ENCODE peak calls at places on chromosomes 6 and 20, in six cellular contexts. H is psoas muscle, R is tibial artery, D is hepatocyte, J is cardiac muscle cell, W is heart right ventricle. N is an unnamed sample. For H3K4me1, the result is how much of the 10 kb centered on the place peaks cover.

GRCh38 chr6:22636450-22636849 is 67.1 kb downstream of the HDGFL1 start:
- DNase-seq in D (no peak), R (no peak), J (no peak), W (no peak), H (no peak), N (no peak)

GRCh38 chr6:138250513-138251247 is 32.4 kb upstream of the PBOV1 start:
- DNase-seq in H (peak), W (no peak), J (no peak), D (peak), R (peak), N (peak)

GRCh38 chr20:41507851-41508250 is 110.3 kb downstream of the CHD6 start:
- DNase-seq in W (no peak), J (no peak), D (no peak), H (no peak), R (no peak), N (no peak)

GRCh38 chr6:133337312-133337711 is 96.2 kb downstream of the EYA4 start:
- DNase-seq in R (no peak), D (no peak), W (no peak), J (no peak), H (no peak), N (no peak)

GRCh38 chr20:17522528-17522927 is 8.7 kb downstream of the BFSP1 start:
- DNase-seq in D (no peak), R (no peak), W (no peak), J (no peak), H (no peak), N (no peak)

GRCh38 chr6:135640449-135641111 is 143.0 kb upstream of the AHI1 start:
- DNase-seq in D (no peak), R (no peak), W (no peak), J (no peak), H (no peak), N (no peak)

GRCh38 chr6:168192901-168193815 is 114.1 kb upstream of the FRMD1 start:
- DNase-seq in J (no peak), H (no peak), W (no peak), R (peak), D (no peak), N (no peak)

GRCh38 chr6:56953597-56954388 is 1.1 kb upstream of the BEND6 start:
- DNase-seq in W (no peak), R (no peak), J (peak), D (peak), H (no peak), N (no peak)

GRCh38 chr20:46959081-46959692 is 64.5 kb downstream of the EYA2 start:
- DNase-seq in W (no peak), D (no peak), H (no peak), R (no peak), J (no peak), N (no peak)

GRCh38 chr6:26592649-26593048 is 4.1 kb upstream of the ABT1 start:
- DNase-seq in R (no peak), D (no peak), J (no peak), H (no peak), W (no peak), N (no peak)

GRCh38 chr20:37071481-37071911 is 24.3 kb downstream of the RBL1 start:
- DNase-seq in R (no peak), H (no peak), D (no peak), J (no peak), W (no peak), N (no peak)

GRCh38 chr6:147559016-147559415 is 50.5 kb downstream of the SAMD5 start:
- DNase-seq in J (no peak), H (no peak), W (no peak), R (no peak), D (no peak), N (no peak)

GRCh38 chr20:23047738-23048214 is 1.7 kb downstream of the THBD start:
- DNase-seq in W (peak), R (no peak), H (peak), J (no peak), D (no peak), N (no peak)

GRCh38 chr20:46694484-46694883 is 5.2 kb upstream of the TP53RK start:
- DNase-seq in J (peak), H (no peak), W (no peak), D (no peak), R (no peak), N (no peak)

GRCh38 chr6:87922947-87923330 is 124.7 kb upstream of the SPACA1 start:
- DNase-seq in H (no peak), J (no peak), D (no peak), R (no peak), W (no peak), N (no peak)

GRCh38 chr6:34284563-34285545 is 36.0 kb upstream of the SMIM29 start:
- DNase-seq in D (no peak), H (peak), W (peak), J (no peak), R (peak), N (peak)

GRCh38 chr6:158057213-158057987 is 75.7 kb downstream of the SYNJ2 start:
- DNase-seq in H (no peak), W (no peak), J (no peak), R (peak), D (no peak), N (no peak)

GRCh38 chr6:5471637-5472430 is 210.5 kb downstream of the FARS2 start:
- DNase-seq in D (no peak), H (no peak), W (no peak), R (no peak), J (no peak), N (no peak)

GRCh38 chr6:26286168-26286854 is 78.7 kb upstream of the BTN3A2 start:
- DNase-seq in D (peak), H (peak), W (peak), R (peak), J (peak), N (peak)

GRCh38 chr20:22861231-22861980 is 173.7 kb upstream of the SSTR4 start:
- DNase-seq in D (no peak), J (no peak), W (no peak), R (no peak), H (no peak), N (no peak)

GRCh38 chr6:33815854-33816253 is 12.1 kb upstream of the MLN start:
- DNase-seq in H (no peak), D (no peak), R (no peak), W (no peak), J (peak), N (no peak)

GRCh38 chr6:150720774-150721233 is 121.1 kb downstream of the PLEKHG1 start:
- DNase-seq in H (no peak), J (no peak), D (peak), W (no peak), R (no peak), N (no peak)

GRCh38 chr6:10163159-10163962 is 251.5 kb downstream of the TFAP2A start:
- DNase-seq in R (no peak), D (peak), W (no peak), J (no peak), H (no peak), N (no peak)

GRCh38 chr20:52259295-52259694 is 67.7 kb upstream of the ZFP64 start:
- DNase-seq in D (no peak), R (no peak), W (no peak), J (no peak), H (no peak), N (no peak)

GRCh38 chr20:37914367-37914671 is 11.4 kb downstream of the VSTM2L start:
- DNase-seq in W (no peak), H (no peak), D (no peak), R (no peak), J (no peak), N (no peak)

GRCh38 chr20:41050361-41051019 is 21.9 kb downstream of the TOP1 start:
- DNase-seq in J (peak), H (no peak), D (no peak), W (no peak), R (no peak), N (no peak)

GRCh38 chr6:45272626-45273025 is 55.5 kb upstream of the RUNX2 start:
- DNase-seq in D (no peak), W (no peak), H (no peak), R (no peak), J (no peak), N (no peak)

GRCh38 chr6:139468178-139468577 is 93.7 kb upstream of the CITED2 start:
- DNase-seq in D (no peak), W (no peak), R (no peak), H (no peak), J (no peak), N (no peak)

GRCh38 chr6:23446394-23447001 is 679.5 kb upstream of the NRSN1 start:
- DNase-seq in H (no peak), W (no peak), D (peak), R (no peak), J (peak), N (no peak)

GRCh38 chr6:139131736-139132285 is 3.1 kb upstream of the HECA start:
- DNase-seq in H (no peak), W (no peak), J (no peak), R (no peak), D (no peak), N (no peak)

GRCh38 chr20:9507544-9508239 is 6.7 kb upstream of the LAMP5 start:
- DNase-seq in J (no peak), D (no peak), R (no peak), H (no peak), W (no peak), N (no peak)
- H3K4me3 ChIP-seq in J (no peak), D (no peak), R (no peak), H (no peak), W (no peak), N (no peak)

GRCh38 chr6:108951351-108951953 is 103.2 kb downstream of the ARMC2 start:
- DNase-seq in J (no peak), D (no peak), R (no peak), H (no peak), W (no peak), N (no peak)

GRCh38 chr6:108947114-108947854 is 99.1 kb downstream of the ARMC2 start:
- DNase-seq in W (no peak), R (peak), H (no peak), J (no peak), D (peak), N (no peak)

GRCh38 chr6:108945686-108946158 is 97.5 kb downstream of the ARMC2 start:
- DNase-seq in H (peak), J (no peak), D (no peak), W (peak), R (peak), N (no peak)

GRCh38 chr6:108946695-108947094 is 98.5 kb downstream of the ARMC2 start:
- DNase-seq in J (no peak), R (no peak), D (no peak), W (no peak), H (no peak), N (no peak)

GRCh38 chr6:108948252-108948651 is 100.0 kb downstream of the ARMC2 start:
- DNase-seq in H (no peak), W (no peak), D (no peak), R (peak), J (no peak), N (no peak)
- H3K4me1 ChIP-seq in H (half or more), W (half or more), D (under half), R (under half), J (under half), N (under half)

DNA sequence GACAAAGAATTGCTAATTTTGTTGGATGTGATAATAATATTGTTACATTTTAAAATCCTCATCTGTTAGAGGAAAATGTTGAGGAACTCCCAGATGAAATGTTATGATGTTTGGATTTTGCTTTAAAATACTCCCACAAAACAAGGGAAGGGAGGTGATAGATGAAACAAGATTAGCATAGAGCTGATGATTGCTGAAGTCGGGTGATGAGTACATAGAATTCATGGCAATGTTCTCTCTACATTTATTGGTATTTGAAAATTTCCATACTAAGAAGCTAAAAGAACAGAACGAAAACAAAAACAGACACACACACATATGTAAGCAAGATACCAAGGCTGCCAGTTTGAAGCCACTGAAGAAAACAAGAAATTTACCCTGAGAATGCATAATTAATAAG is 1.6 kb downstream of the GSTA4 start:
- DNase-seq in D (no peak), R (no peak), H (no peak), W (no peak), J (no peak), N (no peak)
- H3K4me3 ChIP-seq in D (peak), R (peak), H (peak), W (peak), J (peak), N (no peak)

GRCh38 chr6:144659735-144660246 is 374.7 kb downstream of the UTRN start:
- DNase-seq in J (no peak), D (no peak), R (no peak), W (no peak), H (no peak), N (no peak)

GRCh38 chr6:144660545-144660944 is 375.4 kb downstream of the UTRN start:
- DNase-seq in J (no peak), H (no peak), R (no peak), D (no peak), W (no peak), N (no peak)

GRCh38 chr6:144661101-144661806 is 376.1 kb downstream of the UTRN start:
- DNase-seq in W (no peak), J (no peak), R (no peak), D (peak), H (no peak), N (no peak)

GRCh38 chr6:144657691-144658090 is 372.6 kb downstream of the UTRN start:
- DNase-seq in H (no peak), D (no peak), R (no peak), J (no peak), W (no peak), N (no peak)

GRCh38 chr6:144659202-144659731 is 374.1 kb downstream of the UTRN start:
- DNase-seq in H (no peak), W (no peak), D (peak), J (peak), R (no peak), N (no peak)
- H3K4me1 ChIP-seq in H (under half), W (under half), D (under half), J (under half), R (under half), N (under half)

GRCh38 chr6:322205-322930 is 30.1 kb downstream of the DUSP22 start:
- DNase-seq in H (no peak), D (no peak), W (no peak), R (no peak), J (no peak), N (no peak)

GRCh38 chr6:324116-324728 is 31.9 kb downstream of the DUSP22 start:
- DNase-seq in H (no peak), R (no peak), J (no peak), W (no peak), D (no peak), N (no peak)

GRCh38 chr6:324729-325125 is 32.4 kb downstream of the DUSP22 start:
- DNase-seq in W (no peak), J (no peak), R (no peak), D (no peak), H (no peak), N (no peak)

GRCh38 chr6:323730-324088 is 31.4 kb downstream of the DUSP22 start:
- DNase-seq in W (no peak), R (no peak), H (no peak), D (no peak), J (no peak), N (no peak)

GRCh38 chr6:322940-323729 is 30.8 kb downstream of the DUSP22 start:
- DNase-seq in W (no peak), D (no peak), R (no peak), H (no peak), J (no peak), N (no peak)
- H3K4me3 ChIP-seq in W (no peak), D (no peak), R (no peak), H (no peak), J (no peak), N (no peak)

DNA sequence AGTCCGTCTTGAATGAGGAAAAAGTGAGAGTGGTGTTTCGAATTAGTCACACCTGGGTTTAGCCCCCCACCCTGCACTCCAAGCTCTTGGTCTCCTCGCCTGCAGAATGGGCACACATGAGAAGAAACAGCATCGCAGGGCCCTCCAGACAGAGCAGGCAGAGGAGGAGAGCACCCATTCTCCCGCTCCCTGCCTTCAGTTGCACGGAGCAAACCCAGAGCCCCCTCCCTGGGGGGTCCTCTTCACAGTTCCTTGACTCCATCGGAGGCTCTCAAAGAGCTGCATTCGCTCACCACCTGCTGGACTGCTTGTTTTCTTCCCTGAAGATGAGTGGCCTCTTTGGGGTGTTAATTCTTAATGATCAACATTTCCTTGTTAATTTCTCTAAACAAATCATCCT is 5.1 kb downstream of the CST7 start:
- DNase-seq in W (no peak), J (no peak), H (no peak), R (no peak), D (no peak), N (no peak)
- H3K4me1 ChIP-seq in W (under half), J (under half), H (under half), R (under half), D (under half), N (under half)

GRCh38 chr6:15384901-15385300 is 139.0 kb downstream of the JARID2 start:
- DNase-seq in W (no peak), H (no peak), J (no peak), R (no peak), D (no peak), N (no peak)

GRCh38 chr6:15386110-15386755 is 140.4 kb downstream of the JARID2 start:
- DNase-seq in J (no peak), H (no peak), R (no peak), D (peak), W (no peak), N (no peak)

GRCh38 chr6:15387118-15387517 is 141.2 kb downstream of the JARID2 start:
- DNase-seq in D (no peak), R (no peak), J (no peak), H (no peak), W (no peak), N (no peak)

GRCh38 chr6:15385521-15385920 is 139.7 kb downstream of the JARID2 start:
- DNase-seq in W (no peak), J (no peak), H (no peak), D (no peak), R (no peak), N (no peak)

GRCh38 chr6:15386756-15387112 is 140.9 kb downstream of the JARID2 start:
- DNase-seq in H (no peak), W (no peak), R (no peak), D (no peak), J (no peak), N (no peak)
- H3K4me3 ChIP-seq in H (no peak), W (no peak), R (no peak), D (no peak), J (no peak), N (no peak)

DNA sequence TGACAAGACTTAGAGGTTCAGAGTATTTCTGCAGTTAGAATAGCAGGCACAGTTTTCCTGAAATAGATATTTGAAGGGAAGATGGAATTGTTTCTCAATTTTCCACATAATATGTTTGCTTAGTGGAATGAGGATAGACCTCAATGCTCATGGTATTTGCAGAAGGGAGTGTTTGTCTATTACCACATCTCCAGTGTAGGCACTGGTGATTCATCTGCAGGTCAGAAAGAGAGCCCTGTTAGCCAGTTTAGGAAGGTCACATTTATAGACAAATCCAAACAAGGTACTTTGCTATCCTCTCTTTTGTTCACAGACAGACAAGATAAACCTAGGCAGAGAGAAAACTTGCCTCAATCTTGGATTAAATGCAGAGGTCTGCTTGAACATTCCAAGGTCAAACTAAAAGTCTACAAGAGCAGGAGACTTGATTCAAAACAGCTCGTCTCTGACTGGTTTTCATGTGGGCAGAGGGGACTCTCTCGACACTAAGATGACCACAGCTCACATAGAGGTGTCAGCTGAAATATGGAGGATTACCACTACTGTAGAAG is 22.8 kb downstream of the ISM1 start:
- DNase-seq in H (no peak), J (no peak), R (no peak), W (no peak), D (peak), N (no peak)
- H3K4me1 ChIP-seq in H (under half), J (under half), R (under half), W (under half), D (under half), N (under half)

N was measured in lung.